ENCODE peak calls at places on chromosome 1, in four cellular contexts. C is upper lobe of right lung; Z is head of caudate nucleus; Q is natural killer cell treated with Interleukin-12 subunit alpha and Interleukin-12 subunit beta and Interleukin-15 and Interleukin-18, amount 100 ng/mL, for 72 hours. T is an unnamed sample.

GRCh38 chr1:81699234-81699633 is 101.5 kb upstream of the ADGRL2 start:
- DNase-seq in C (no peak), Z (no peak), Q (no peak), T (no peak)

GRCh38 chr1:19432943-19433609 is 52.3 kb downstream of the CAPZB start:
- DNase-seq in C (no peak), Z (no peak), Q (no peak), T (no peak)

GRCh38 chr1:40090652-40091355 is 6.2 kb downstream of the PPT1 start:
- DNase-seq in C (no peak), Z (no peak), Q (no peak), T (no peak)

GRCh38 chr1:68217060-68217554 is 15.2 kb downstream of the WLS start:
- DNase-seq in C (no peak), Z (no peak), Q (no peak), T (no peak)

GRCh38 chr1:6730473-6730872 is 28.9 kb upstream of the DNAJC11 start:
- DNase-seq in C (peak), Z (no peak), Q (no peak), T (no peak)

GRCh38 chr1:214990619-214991018 is 91.9 kb upstream of the KCNK2 start:
- DNase-seq in C (no peak), Z (no peak), Q (no peak), T (no peak)

GRCh38 chr1:116374340-116375164 is 1.5 kb downstream of the ATP1A1 start:
- DNase-seq in C (no peak), Z (peak), Q (no peak), T (no peak)

GRCh38 chr1:108080448-108080847 is 115.5 kb upstream of the VAV3 start:
- DNase-seq in C (no peak), Z (no peak), Q (peak), T (no peak)

GRCh38 chr1:230747886-230748800 is 955 bp downstream of the CAPN9 start:
- DNase-seq in C (no peak), Z (no peak), Q (no peak), T (no peak)

GRCh38 chr1:115089443-115090340 is at the start of gene TSPAN2:
- DNase-seq in C (peak), Z (no peak), Q (no peak), T (peak)

GRCh38 chr1:41810446-41810845 is 108.3 kb downstream of the HIVEP3 start:
- DNase-seq in C (no peak), Z (no peak), Q (no peak), T (no peak)